ENCODE peak calls at places on chromosomes 16 and 17, in seven cellular contexts. One of them, this sample, is unnamed.

GRCh38 chr17:82097187-82097918 is 683 bp downstream of the FASN start:
- DNase-seq in A549: peak
- DNase-seq in stimulated activated CD8-positive, alpha-beta memory T cell treated with anti-CD3 and anti-CD28 coated beads, Interleukin-7, amount 100 ng/mL, for 1 hour: no peak
- DNase-seq in activated T-cell treated with anti-CD3 and anti-CD28 coated beads, Interleukin-2, amount 50 U/mL, for 72 hours: peak
- DNase-seq in choroid plexus epithelial cell: peak
- DNase-seq in H9: no peak
- DNase-seq in fibroblast of mammary gland: peak
- DNase-seq in this sample: no peak

GRCh38 chr17:59154335-59154720 is 658 bp downstream of the SKA2 start:
- DNase-seq in fibroblast of mammary gland: peak
- DNase-seq in choroid plexus epithelial cell: peak
- DNase-seq in H9: no peak
- DNase-seq in activated T-cell treated with anti-CD3 and anti-CD28 coated beads, Interleukin-2, amount 50 U/mL, for 72 hours: peak
- DNase-seq in A549: no peak
- DNase-seq in stimulated activated CD8-positive, alpha-beta memory T cell treated with anti-CD3 and anti-CD28 coated beads, Interleukin-7, amount 100 ng/mL, for 1 hour: peak
- DNase-seq in this sample: peak

GRCh38 chr16:31112711-31113419 is 4.6 kb upstream of the KAT8 start:
- DNase-seq in H9: no peak
- DNase-seq in fibroblast of mammary gland: no peak
- DNase-seq in A549: no peak
- DNase-seq in choroid plexus epithelial cell: no peak
- DNase-seq in activated T-cell treated with anti-CD3 and anti-CD28 coated beads, Interleukin-2, amount 50 U/mL, for 72 hours: no peak
- DNase-seq in stimulated activated CD8-positive, alpha-beta memory T cell treated with anti-CD3 and anti-CD28 coated beads, Interleukin-7, amount 100 ng/mL, for 1 hour: no peak
- DNase-seq in this sample: no peak

GRCh38 chr17:75750661-75751423 is 14.2 kb downstream of the GALK1 start:
- DNase-seq in A549: no peak
- DNase-seq in fibroblast of mammary gland: no peak
- DNase-seq in activated T-cell treated with anti-CD3 and anti-CD28 coated beads, Interleukin-2, amount 50 U/mL, for 72 hours: no peak
- DNase-seq in choroid plexus epithelial cell: no peak
- DNase-seq in stimulated activated CD8-positive, alpha-beta memory T cell treated with anti-CD3 and anti-CD28 coated beads, Interleukin-7, amount 100 ng/mL, for 1 hour: no peak
- DNase-seq in H9: no peak
- DNase-seq in this sample: no peak

GRCh38 chr17:60060474-60060873 is 18.2 kb downstream of the HEATR6 start:
- DNase-seq in stimulated activated CD8-positive, alpha-beta memory T cell treated with anti-CD3 and anti-CD28 coated beads, Interleukin-7, amount 100 ng/mL, for 1 hour: no peak
- DNase-seq in activated T-cell treated with anti-CD3 and anti-CD28 coated beads, Interleukin-2, amount 50 U/mL, for 72 hours: no peak
- DNase-seq in fibroblast of mammary gland: peak
- DNase-seq in choroid plexus epithelial cell: no peak
- DNase-seq in A549: no peak
- DNase-seq in H9: no peak
- DNase-seq in this sample: no peak

GRCh38 chr16:3698941-3699340 is 18.4 kb downstream of the TRAP1 start:
- DNase-seq in choroid plexus epithelial cell: no peak
- DNase-seq in A549: no peak
- DNase-seq in activated T-cell treated with anti-CD3 and anti-CD28 coated beads, Interleukin-2, amount 50 U/mL, for 72 hours: no peak
- DNase-seq in stimulated activated CD8-positive, alpha-beta memory T cell treated with anti-CD3 and anti-CD28 coated beads, Interleukin-7, amount 100 ng/mL, for 1 hour: no peak
- DNase-seq in H9: no peak
- DNase-seq in fibroblast of mammary gland: no peak
- DNase-seq in this sample: no peak

GRCh38 chr17:49730078-49730786 is 22.5 kb upstream of the SLC35B1 start:
- DNase-seq in fibroblast of mammary gland: peak
- DNase-seq in choroid plexus epithelial cell: peak
- DNase-seq in stimulated activated CD8-positive, alpha-beta memory T cell treated with anti-CD3 and anti-CD28 coated beads, Interleukin-7, amount 100 ng/mL, for 1 hour: no peak
- DNase-seq in A549: no peak
- DNase-seq in H9: no peak
- DNase-seq in activated T-cell treated with anti-CD3 and anti-CD28 coated beads, Interleukin-2, amount 50 U/mL, for 72 hours: no peak
- DNase-seq in this sample: no peak

GRCh38 chr17:5485270-5486205 is at the start of gene DERL2:
- DNase-seq in H9: no peak
- DNase-seq in A549: peak
- DNase-seq in stimulated activated CD8-positive, alpha-beta memory T cell treated with anti-CD3 and anti-CD28 coated beads, Interleukin-7, amount 100 ng/mL, for 1 hour: no peak
- DNase-seq in activated T-cell treated with anti-CD3 and anti-CD28 coated beads, Interleukin-2, amount 50 U/mL, for 72 hours: no peak
- DNase-seq in choroid plexus epithelial cell: peak
- DNase-seq in fibroblast of mammary gland: peak
- DNase-seq in this sample: no peak

GRCh38 chr17:9880582-9880999 is 24.5 kb downstream of the RCVRN start:
- DNase-seq in H9: no peak
- DNase-seq in fibroblast of mammary gland: peak
- DNase-seq in A549: peak
- DNase-seq in choroid plexus epithelial cell: peak
- DNase-seq in activated T-cell treated with anti-CD3 and anti-CD28 coated beads, Interleukin-2, amount 50 U/mL, for 72 hours: no peak
- DNase-seq in stimulated activated CD8-positive, alpha-beta memory T cell treated with anti-CD3 and anti-CD28 coated beads, Interleukin-7, amount 100 ng/mL, for 1 hour: no peak
- DNase-seq in this sample: peak

GRCh38 chr16:29993191-29993902 is 2.1 kb downstream of the HIRIP3 start:
- DNase-seq in H9: no peak
- DNase-seq in stimulated activated CD8-positive, alpha-beta memory T cell treated with anti-CD3 and anti-CD28 coated beads, Interleukin-7, amount 100 ng/mL, for 1 hour: no peak
- DNase-seq in choroid plexus epithelial cell: no peak
- DNase-seq in activated T-cell treated with anti-CD3 and anti-CD28 coated beads, Interleukin-2, amount 50 U/mL, for 72 hours: no peak
- DNase-seq in fibroblast of mammary gland: no peak
- DNase-seq in A549: no peak
- DNase-seq in this sample: no peak

GRCh38 chr16:23508589-23509440 is 1.5 kb downstream of the GGA2 start:
- DNase-seq in H9: peak
- DNase-seq in fibroblast of mammary gland: peak
- DNase-seq in activated T-cell treated with anti-CD3 and anti-CD28 coated beads, Interleukin-2, amount 50 U/mL, for 72 hours: no peak
- DNase-seq in A549: no peak
- DNase-seq in choroid plexus epithelial cell: peak
- DNase-seq in stimulated activated CD8-positive, alpha-beta memory T cell treated with anti-CD3 and anti-CD28 coated beads, Interleukin-7, amount 100 ng/mL, for 1 hour: no peak
- DNase-seq in this sample: no peak

GRCh38 chr16:88387941-88388627 is 5.3 kb downstream of the ZNF469 start:
- DNase-seq in stimulated activated CD8-positive, alpha-beta memory T cell treated with anti-CD3 and anti-CD28 coated beads, Interleukin-7, amount 100 ng/mL, for 1 hour: no peak
- DNase-seq in A549: peak
- DNase-seq in H9: no peak
- DNase-seq in activated T-cell treated with anti-CD3 and anti-CD28 coated beads, Interleukin-2, amount 50 U/mL, for 72 hours: no peak
- DNase-seq in fibroblast of mammary gland: no peak
- DNase-seq in choroid plexus epithelial cell: no peak
- DNase-seq in this sample: peak

GRCh38 chr16:67246081-67246944 is 968 bp downstream of the FHOD1 start:
- DNase-seq in stimulated activated CD8-positive, alpha-beta memory T cell treated with anti-CD3 and anti-CD28 coated beads, Interleukin-7, amount 100 ng/mL, for 1 hour: peak
- DNase-seq in fibroblast of mammary gland: peak
- DNase-seq in activated T-cell treated with anti-CD3 and anti-CD28 coated beads, Interleukin-2, amount 50 U/mL, for 72 hours: peak
- DNase-seq in A549: peak
- DNase-seq in H9: peak
- DNase-seq in choroid plexus epithelial cell: peak
- DNase-seq in this sample: peak

GRCh38 chr17:2912754-2913153 is 116.5 kb downstream of the RAP1GAP2 start:
- DNase-seq in stimulated activated CD8-positive, alpha-beta memory T cell treated with anti-CD3 and anti-CD28 coated beads, Interleukin-7, amount 100 ng/mL, for 1 hour: no peak
- DNase-seq in A549: no peak
- DNase-seq in activated T-cell treated with anti-CD3 and anti-CD28 coated beads, Interleukin-2, amount 50 U/mL, for 72 hours: no peak
- DNase-seq in fibroblast of mammary gland: no peak
- DNase-seq in choroid plexus epithelial cell: no peak
- DNase-seq in H9: no peak
- DNase-seq in this sample: no peak

GRCh38 chr17:81074440-81074839 is 39.5 kb downstream of the BAIAP2 start:
- DNase-seq in fibroblast of mammary gland: no peak
- DNase-seq in H9: no peak
- DNase-seq in choroid plexus epithelial cell: no peak
- DNase-seq in A549: no peak
- DNase-seq in stimulated activated CD8-positive, alpha-beta memory T cell treated with anti-CD3 and anti-CD28 coated beads, Interleukin-7, amount 100 ng/mL, for 1 hour: no peak
- DNase-seq in activated T-cell treated with anti-CD3 and anti-CD28 coated beads, Interleukin-2, amount 50 U/mL, for 72 hours: no peak
- DNase-seq in this sample: no peak

GRCh38 chr17:36870618-36871002 is 66.7 kb upstream of the LHX1 start:
- DNase-seq in stimulated activated CD8-positive, alpha-beta memory T cell treated with anti-CD3 and anti-CD28 coated beads, Interleukin-7, amount 100 ng/mL, for 1 hour: no peak
- DNase-seq in H9: peak
- DNase-seq in fibroblast of mammary gland: no peak
- DNase-seq in choroid plexus epithelial cell: no peak
- DNase-seq in activated T-cell treated with anti-CD3 and anti-CD28 coated beads, Interleukin-2, amount 50 U/mL, for 72 hours: no peak
- DNase-seq in A549: no peak
- DNase-seq in this sample: no peak

GRCh38 chr17:57338257-57338919 is 82.1 kb downstream of the MSI2 start:
- DNase-seq in fibroblast of mammary gland: no peak
- DNase-seq in A549: no peak
- DNase-seq in stimulated activated CD8-positive, alpha-beta memory T cell treated with anti-CD3 and anti-CD28 coated beads, Interleukin-7, amount 100 ng/mL, for 1 hour: no peak
- DNase-seq in choroid plexus epithelial cell: no peak
- DNase-seq in H9: no peak
- DNase-seq in activated T-cell treated with anti-CD3 and anti-CD28 coated beads, Interleukin-2, amount 50 U/mL, for 72 hours: no peak
- DNase-seq in this sample: no peak

This sample was measured in Caki2.